ENCODE peak calls at places on chromosomes 1 and 21, in four cellular contexts. Y is Panc1, O is cardiac muscle cell, M is right atrium auricular region. P is an unnamed sample.

GRCh38 chr1:36883315-36883949 is 150.9 kb downstream of the GRIK3 start:
- DNase-seq in Y (no peak), O (no peak), M (peak; percentile 40), P (peak; percentile 50)

GRCh38 chr21:43337901-43338655 is 88.9 kb downstream of the SIK1 start:
- DNase-seq in Y (no peak), O (no peak), M (no peak), P (no peak)

GRCh38 chr1:245245021-245245667 is 90.4 kb downstream of the KIF26B start:
- DNase-seq in Y (no peak), O (no peak), M (no peak), P (no peak)

GRCh38 chr1:80629304-80629837 is 1171.4 kb upstream of the ADGRL2 start:
- DNase-seq in Y (no peak), O (no peak), M (no peak), P (no peak)

GRCh38 chr1:236073307-236073897 is 8.5 kb upstream of the NID1 start:
- DNase-seq in Y (no peak), O (no peak), M (no peak), P (no peak)

GRCh38 chr21:16071082-16071481 is 341.3 kb downstream of the USP25 start:
- DNase-seq in Y (no peak), O (no peak), M (no peak), P (no peak)

GRCh38 chr1:176567190-176567794 is 104.3 kb downstream of the PAPPA2 start:
- DNase-seq in Y (no peak), O (no peak), M (no peak), P (no peak)

GRCh38 chr1:107153033-107153432 is 12.2 kb downstream of the NTNG1 start:
- DNase-seq in Y (no peak), O (no peak), M (no peak), P (no peak)

GRCh38 chr1:63829349-63830327 is 55.8 kb downstream of the ROR1 start:
- DNase-seq in Y (no peak), O (no peak), M (no peak), P (no peak)

GRCh38 chr1:56566994-56567393 is 12.4 kb downstream of the PLPP3 start:
- DNase-seq in Y (no peak), O (no peak), M (no peak), P (no peak)

GRCh38 chr1:153612755-153613331 is at the start of gene S100A16:
- DNase-seq in Y (no peak), O (peak; percentile 71), M (peak; percentile 81), P (peak; percentile 93)

GRCh38 chr1:230383425-230383824 is 42.7 kb downstream of the PGBD5 start:
- DNase-seq in Y (no peak), O (no peak), M (no peak), P (no peak)

GRCh38 chr21:46144464-46145070 is 10.8 kb downstream of the FTCD start:
- DNase-seq in Y (no peak), O (no peak), M (no peak), P (no peak)

GRCh38 chr1:34688358-34688757 is 66.5 kb upstream of the GJB5 start:
- DNase-seq in Y (no peak), O (no peak), M (peak; percentile 38), P (no peak)

GRCh38 chr1:62962794-62963776 is 179.2 kb downstream of the ATG4C start:
- DNase-seq in Y (peak; percentile 2), O (peak; percentile 73), M (no peak), P (no peak)

DNA sequence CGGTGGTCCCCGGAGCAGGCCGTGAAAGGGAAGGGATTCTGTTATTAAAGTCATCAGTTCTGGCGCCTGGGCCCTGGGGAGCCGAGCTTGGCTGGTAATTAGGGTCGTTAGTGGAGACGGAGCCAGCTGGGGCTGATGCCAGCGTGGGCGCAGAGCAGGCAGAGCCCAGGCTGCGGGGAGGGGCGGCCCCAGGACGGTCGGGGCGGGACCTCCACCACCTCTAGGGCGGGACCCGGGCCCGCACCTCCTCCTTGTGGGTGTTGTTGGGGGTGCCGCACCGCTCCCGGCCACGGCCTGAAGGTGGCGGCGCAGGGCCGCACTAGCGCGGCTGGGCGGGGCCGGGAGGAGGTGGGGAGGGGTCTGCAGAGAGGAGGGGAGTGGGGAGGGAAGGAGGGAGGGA is 470.6 kb downstream of the PTPRU start:
- DNase-seq in Y (no peak), O (peak; percentile 81), M (no peak), P (no peak)
- H3K4me3 ChIP-seq in Y (peak overlapping the region; percentile 15), O (no peak overlapping the region), M (no peak overlapping the region), P (peak overlapping the region; percentile 39)

GRCh38 chr1:94095112-94095637 is 25.8 kb downstream of the ABCA4 start:
- DNase-seq in Y (no peak), O (no peak), M (peak; percentile 91), P (peak; percentile 88)
- H3K4me3 ChIP-seq in Y (no peak overlapping the region), O (no peak overlapping the region), M (no peak overlapping the region), P (peak overlapping the region; percentile 45)

DNA sequence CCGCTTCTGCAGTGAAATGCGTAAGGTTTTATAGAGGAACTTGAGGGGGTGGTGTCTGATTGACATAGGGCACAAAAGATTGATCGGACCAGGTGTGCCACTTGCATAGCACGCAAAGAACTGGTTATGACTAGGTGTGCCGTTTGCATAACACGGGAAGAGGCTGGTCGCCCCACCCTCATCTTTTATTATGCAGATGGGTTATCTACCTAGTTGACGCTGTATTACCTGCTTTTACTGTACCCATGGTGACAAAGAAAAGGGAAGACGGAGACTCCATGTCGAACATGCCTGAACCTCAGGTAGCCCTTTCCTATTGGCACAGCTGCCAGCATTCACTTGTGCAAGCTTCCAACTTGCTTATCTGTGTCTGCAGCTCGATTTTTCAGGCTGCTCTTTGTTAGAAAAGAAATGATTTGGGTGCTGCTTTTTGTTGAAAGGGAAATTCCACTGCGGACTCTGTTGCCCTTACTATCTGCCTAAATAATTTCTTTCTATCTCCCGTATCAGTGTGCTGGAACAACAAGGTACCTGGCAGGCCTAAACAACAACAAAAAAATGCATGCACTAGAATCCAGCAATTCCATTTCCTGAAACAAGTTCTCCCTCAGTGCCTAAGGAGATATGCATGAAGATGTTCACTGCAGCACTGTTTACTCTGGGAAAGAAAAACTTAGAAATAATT is 194.4 kb upstream of the KAZN start:
- DNase-seq in Y (no peak), O (no peak), M (no peak), P (no peak)
- H3K4me3 ChIP-seq in Y (no peak overlapping the region), O (no peak overlapping the region), M (no peak overlapping the region), P (no peak overlapping the region)

DNA sequence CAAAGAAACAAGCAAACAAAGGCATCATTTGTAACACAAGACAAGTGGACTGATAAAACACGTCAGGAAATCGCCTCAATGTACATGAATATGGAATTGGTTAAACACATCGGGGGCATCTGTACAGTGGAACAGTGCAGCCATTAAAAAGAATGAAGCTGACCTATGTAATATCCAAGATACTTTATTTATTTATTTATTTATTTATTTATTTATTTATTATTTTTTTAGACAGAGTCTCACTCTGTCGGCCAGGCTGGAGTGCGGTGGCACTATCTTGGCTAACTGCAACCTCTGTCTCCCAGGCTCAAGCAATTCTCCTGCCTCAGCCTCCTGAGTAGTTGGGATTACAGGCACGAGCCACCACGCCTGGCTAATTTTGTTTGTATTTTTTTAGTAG is 75.4 kb upstream of the SLC45A1 start:
- DNase-seq in Y (no peak), O (no peak), M (no peak), P (no peak)
- H3K4me3 ChIP-seq in Y (no peak overlapping the region), O (no peak overlapping the region), M (no peak overlapping the region), P (no peak overlapping the region)

DNA sequence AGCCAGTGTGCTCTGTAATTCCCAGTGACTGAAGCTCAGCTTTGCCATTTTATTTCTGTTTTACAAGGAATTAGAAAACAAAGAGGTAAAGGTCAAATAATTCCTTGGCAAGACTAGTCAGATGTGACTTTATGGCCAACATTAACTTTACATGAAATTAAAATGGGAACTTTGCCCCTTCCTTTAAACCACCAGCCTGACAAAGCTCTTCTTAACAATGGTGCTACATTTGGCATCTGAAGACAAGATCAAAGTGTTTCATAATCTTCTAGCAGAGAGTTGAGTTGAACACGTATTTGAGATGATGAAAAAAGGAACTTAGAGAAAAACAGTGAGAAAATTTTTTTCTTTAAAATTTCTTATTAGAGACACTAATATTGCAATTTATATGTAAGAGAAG is 193.8 kb downstream of the AK5 start:
- DNase-seq in Y (no peak), O (no peak), M (no peak), P (no peak)
- H3K4me3 ChIP-seq in Y (no peak overlapping the region), O (no peak overlapping the region), M (no peak overlapping the region), P (no peak overlapping the region)

GRCh38 chr1:198679535-198680173 is 40.8 kb downstream of the PTPRC start:
- DNase-seq in Y (no peak), O (no peak), M (no peak), P (no peak)

GRCh38 chr1:198678301-198678836 is 39.5 kb downstream of the PTPRC start:
- DNase-seq in Y (no peak), O (no peak), M (no peak), P (no peak)

GRCh38 chr1:198678901-198679329 is 40.1 kb downstream of the PTPRC start:
- DNase-seq in Y (no peak), O (no peak), M (no peak), P (no peak)

GRCh38 chr1:198676253-198676652 is 37.4 kb downstream of the PTPRC start:
- DNase-seq in Y (no peak), O (peak; percentile 25), M (no peak), P (no peak)

GRCh38 chr1:198677027-198677426 is 38.2 kb downstream of the PTPRC start:
- DNase-seq in Y (no peak), O (no peak), M (no peak), P (no peak)
- H3K4me3 ChIP-seq in Y (no peak overlapping the region), O (no peak overlapping the region), M (no peak overlapping the region), P (no peak overlapping the region)

GRCh38 chr1:60069691-60070090 is 3.9 kb downstream of the C1orf87 start:
- DNase-seq in Y (no peak), O (no peak), M (no peak), P (no peak)

GRCh38 chr1:60078182-60078581 is 4.6 kb upstream of the C1orf87 start:
- DNase-seq in Y (no peak), O (no peak), M (no peak), P (no peak)

GRCh38 chr1:60068393-60069045 is 5.1 kb downstream of the C1orf87 start:
- DNase-seq in Y (no peak), O (no peak), M (no peak), P (no peak)

DNA sequence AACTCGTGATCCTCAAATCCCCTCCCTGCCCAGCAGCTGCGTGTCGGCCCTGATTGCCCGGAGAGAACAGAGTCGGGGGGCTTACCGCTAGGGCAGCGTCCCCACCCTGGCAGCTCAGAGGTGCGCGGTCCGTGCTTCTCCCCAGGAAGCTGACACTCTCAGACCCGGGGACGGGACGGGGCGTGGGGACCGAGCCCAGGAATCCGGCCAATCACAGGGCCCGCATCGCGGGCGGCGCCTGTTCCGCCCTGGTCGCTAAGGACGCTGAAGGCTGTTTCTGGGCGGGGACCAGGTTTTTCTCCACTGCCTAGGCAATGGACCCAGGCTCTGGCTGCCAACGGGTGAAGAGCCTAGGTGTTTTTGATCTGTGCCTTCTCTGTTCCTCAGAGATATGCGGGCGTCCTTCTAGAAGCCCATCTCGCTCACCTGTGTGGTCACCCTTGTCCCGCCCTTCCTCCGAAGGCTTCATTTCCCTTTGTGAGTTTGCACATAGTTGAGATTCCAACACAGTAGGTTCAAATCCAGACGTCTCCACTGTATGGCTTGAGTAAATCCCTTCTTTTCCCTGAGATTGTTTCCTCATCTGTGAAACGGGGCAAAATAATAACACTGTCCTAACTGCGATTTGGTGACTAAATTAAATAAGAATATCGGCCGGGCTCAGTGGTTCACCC is at the start of gene C1orf87:
- DNase-seq in Y (no peak), O (peak; percentile 9), M (no peak), P (no peak)
- H3K4me3 ChIP-seq in Y (no peak within 1 kb of the TSS), O (peak within 1 kb of the TSS; percentile 11), M (no peak within 1 kb of the TSS), P (no peak within 1 kb of the TSS)

GRCh38 chr1:28507646-28508434 is 2.0 kb downstream of the RCC1 start:
- DNase-seq in Y (no peak), O (no peak), M (no peak), P (no peak)
- H3K4me3 ChIP-seq in Y (peak overlapping the region; percentile 81), O (peak overlapping the region; percentile 79), M (peak overlapping the region; percentile 69), P (peak overlapping the region; percentile 93)

P was measured in coronary artery.